ENCODE peak calls at places on chromosomes 1 and 21, in seven cellular contexts. K, S, T, J, O, N and M are unnamed samples.

GRCh38 chr21:35220301-35220700 is 171.2 kb upstream of the RUNX1 start:
- DNase-seq in N (no peak), T (no peak), J (peak), S (no peak), K (no peak), O (no peak), M (no peak)

GRCh38 chr21:44666401-44667320 is at the start of gene KRTAP12-2:
- DNase-seq in N (no peak), T (no peak), K (no peak), O (no peak), S (no peak), J (no peak), M (no peak)

GRCh38 chr21:45060675-45061311 is 13.6 kb upstream of the ADARB1 start:
- DNase-seq in J (no peak), T (no peak), S (no peak), K (no peak), N (no peak), O (no peak), M (no peak)

GRCh38 chr1:1203561-1204424 is 2.6 kb downstream of the TNFRSF18 start:
- DNase-seq in N (no peak), J (no peak), S (peak), K (no peak), O (no peak), T (no peak), M (no peak)

GRCh38 chr1:36137226-36137625 is 12.1 kb downstream of the TRAPPC3 start:
- DNase-seq in J (no peak), K (no peak), O (no peak), S (no peak), N (no peak), T (no peak), M (no peak)

GRCh38 chr1:7956218-7957032 is 5.1 kb upstream of the PARK7 start:
- DNase-seq in T (no peak), O (no peak), J (peak), S (no peak), N (no peak), K (no peak), M (no peak)

GRCh38 chr1:212181015-212181891 is 104.0 kb upstream of the PPP2R5A start:
- DNase-seq in T (no peak), J (no peak), S (no peak), N (no peak), O (no peak), K (no peak), M (no peak)

GRCh38 chr1:66606359-66607142 is 72.6 kb downstream of the SGIP1 start:
- DNase-seq in O (no peak), N (no peak), K (no peak), S (no peak), T (no peak), J (peak), M (no peak)

GRCh38 chr1:161869291-161869690 is 103.2 kb downstream of the ATF6 start:
- DNase-seq in T (no peak), N (no peak), S (no peak), K (no peak), O (no peak), J (no peak), M (no peak)

GRCh38 chr1:157288511-157288910 is 150.3 kb upstream of the ETV3 start:
- DNase-seq in J (no peak), N (no peak), S (no peak), K (no peak), O (no peak), T (no peak), M (no peak)

GRCh38 chr1:232965124-232965911 is 14.9 kb downstream of the NTPCR start:
- DNase-seq in N (no peak), J (no peak), O (no peak), S (no peak), T (no peak), K (no peak), M (no peak)

GRCh38 chr1:89042491-89042890 is 19.8 kb upstream of the GBP3 start:
- DNase-seq in O (no peak), K (no peak), N (no peak), T (no peak), S (no peak), J (no peak), M (no peak)

GRCh38 chr1:18174016-18174415 is 66.4 kb downstream of the IGSF21 start:
- DNase-seq in K (no peak), J (no peak), S (no peak), T (no peak), O (no peak), N (no peak), M (no peak)

GRCh38 chr1:26779093-26779668 is 8.6 kb upstream of the PIGV start:
- DNase-seq in J (no peak), S (no peak), N (no peak), T (no peak), O (no peak), K (no peak), M (no peak)

GRCh38 chr1:19110266-19110927 is 99.7 kb downstream of the UBR4 start:
- DNase-seq in J (no peak), O (no peak), K (no peak), N (no peak), T (no peak), S (no peak), M (no peak)

GRCh38 chr1:24903011-24903461 is 27.0 kb downstream of the RUNX3 start:
- DNase-seq in N (no peak), J (no peak), K (no peak), T (no peak), S (no peak), O (no peak), M (no peak)

GRCh38 chr1:3125546-3126368 is 56.8 kb downstream of the PRDM16 start:
- DNase-seq in O (no peak), N (no peak), K (no peak), T (no peak), S (no peak), J (no peak), M (no peak)

GRCh38 chr1:203702130-203702577 is 62.8 kb upstream of the LAX1 start:
- DNase-seq in K (peak), T (peak), O (peak), S (peak), N (peak), J (peak), M (no peak)

GRCh38 chr1:14915356-14916054 is 238.0 kb upstream of the TMEM51 start:
- DNase-seq in J (peak), K (no peak), T (peak), N (peak), S (peak), O (peak), M (no peak)

GRCh38 chr1:48947761-48948537 is 171.3 kb upstream of the BEND5 start:
- DNase-seq in K (no peak), O (no peak), N (no peak), J (no peak), T (no peak), S (no peak), M (no peak)

GRCh38 chr1:234544094-234544579 is 65.2 kb upstream of the TARBP1 start:
- DNase-seq in S (peak), T (peak), K (no peak), N (peak), O (peak), J (peak), M (peak)

GRCh38 chr1:5497471-5497870 is 494.8 kb downstream of the NPHP4 start:
- DNase-seq in K (no peak), N (no peak), S (no peak), T (no peak), O (no peak), J (no peak), M (no peak)

GRCh38 chr1:151539321-151540020 is 638 bp upstream of the TUFT1 start:
- DNase-seq in S (peak), N (peak), J (peak), O (peak), T (no peak), K (peak), M (peak)

GRCh38 chr1:228284148-228284495 is 76.3 kb downstream of the OBSCN start:
- DNase-seq in K (no peak), J (no peak), O (no peak), T (no peak), S (no peak), N (no peak), M (no peak)

GRCh38 chr21:39021475-39021832 is 161.8 kb downstream of the PSMG1 start:
- DNase-seq in T (no peak), K (no peak), N (no peak), S (no peak), J (no peak), O (no peak), M (no peak)

GRCh38 chr1:32194984-32195383 is 5.4 kb upstream of the CCDC28B start:
- DNase-seq in O (no peak), T (no peak), S (no peak), N (no peak), K (no peak), J (no peak), M (no peak)

GRCh38 chr1:113886417-113887391 is 677 bp downstream of the BCL2L15 start:
- DNase-seq in K (no peak), J (no peak), T (no peak), N (no peak), S (no peak), O (no peak), M (no peak)

GRCh38 chr1:9846611-9847171 is 22.9 kb upstream of the CLSTN1 start:
- DNase-seq in T (no peak), O (no peak), S (no peak), N (no peak), K (no peak), J (no peak), M (no peak)

GRCh38 chr1:19582318-19582717 is 61.8 kb upstream of the NBL1 start:
- DNase-seq in T (peak), N (no peak), O (peak), K (peak), J (peak), S (peak), M (no peak)

GRCh38 chr1:43069481-43070050 is 102.5 kb downstream of the EBNA1BP2 start:
- DNase-seq in K (no peak), N (no peak), T (no peak), J (peak), S (no peak), O (no peak), M (no peak)

GRCh38 chr1:15248238-15248637 is 1.2 kb downstream of the FHAD1 start:
- DNase-seq in N (no peak), S (no peak), K (no peak), J (no peak), O (no peak), T (no peak), M (no peak)

GRCh38 chr1:23567996-23568607 is 8.8 kb upstream of the ID3 start:
- DNase-seq in K (no peak), J (peak), O (no peak), S (no peak), T (no peak), N (no peak), M (no peak)

GRCh38 chr1:245987577-245987976 is 519.5 kb downstream of the SMYD3 start:
- DNase-seq in N (no peak), S (no peak), T (no peak), K (no peak), O (no peak), J (no peak), M (no peak)

GRCh38 chr1:1084028-1084371 is 9.9 kb upstream of the RNF223 start:
- DNase-seq in S (no peak), N (no peak), J (no peak), T (no peak), K (no peak), O (no peak), M (no peak)

GRCh38 chr1:218402771-218403110 is 57.6 kb downstream of the TGFB2 start:
- DNase-seq in S (no peak), O (no peak), T (no peak), N (no peak), J (no peak), K (no peak), M (no peak)

GRCh38 chr1:114435088-114435715 is 75.8 kb downstream of the TRIM33 start:
- DNase-seq in N (no peak), O (no peak), T (no peak), K (no peak), J (no peak), S (no peak), M (no peak)

GRCh38 chr1:200518524-200518923 is 102.0 kb downstream of the KIF14 start:
- DNase-seq in T (no peak), N (no peak), K (no peak), S (no peak), J (no peak), O (no peak), M (no peak)

GRCh38 chr1:8011923-8012858 is 13.9 kb downstream of the ERRFI1 start:
- DNase-seq in S (no peak), K (no peak), T (no peak), N (no peak), O (no peak), J (no peak), M (no peak)